ENCODE peak calls at places on chromosomes 4 and X, in four cellular contexts. M, K, W and Y are unnamed samples.

GRCh38 chrX:23616361-23616760 is 50.9 kb upstream of the PRDX4 start:
- DNase-seq in K (peak; percentile 34), W (peak; percentile 25), M (no peak), Y (peak; percentile 33)

GRCh38 chr4:7530932-7531639 is 96.4 kb upstream of the PSAPL1 start:
- DNase-seq in K (no peak), W (no peak), M (no peak), Y (no peak)

GRCh38 chr4:131370846-131371245 is 1778.2 kb upstream of the PCDH10 start:
- DNase-seq in M (no peak), K (no peak), W (no peak), Y (no peak)

GRCh38 chr4:127782025-127782274 is 172 bp upstream of the HSPA4L start:
- DNase-seq in M (peak; percentile 94), W (peak; percentile 85), K (peak; percentile 77), Y (peak; percentile 95)

GRCh38 chrX:80812176-80812575 is 2.5 kb upstream of the BRWD3 start:
- DNase-seq in K (no peak), M (no peak), W (peak; percentile 51), Y (no peak)

GRCh38 chr4:30605616-30606015 is 114.6 kb upstream of the PCDH7 start:
- DNase-seq in K (peak; percentile 51), W (no peak), M (no peak), Y (no peak)

GRCh38 chr4:36138221-36138620 is 106.1 kb downstream of the ARAP2 start:
- DNase-seq in M (no peak), W (no peak), K (peak; percentile 11), Y (no peak)

GRCh38 chr4:96193061-96193460 is 353.2 kb downstream of the PDHA2 start:
- DNase-seq in K (no peak), M (no peak), W (no peak), Y (no peak)

GRCh38 chr4:53076335-53076958 is 214.3 kb downstream of the RASL11B start:
- DNase-seq in W (no peak), K (no peak), M (no peak), Y (no peak)

GRCh38 chrX:147693511-147693910 is 218.2 kb upstream of the FMR1 start:
- DNase-seq in K (no peak), W (no peak), M (no peak), Y (no peak)

GRCh38 chr4:38842998-38843397 is 13.6 kb downstream of the TLR6 start:
- DNase-seq in M (no peak), W (no peak), K (no peak), Y (no peak)

GRCh38 chr4:6907658-6908191 is 1.9 kb upstream of the TBC1D14 start:
- DNase-seq in W (peak; percentile 32), M (peak; percentile 78), K (peak; percentile 36), Y (peak; percentile 67)

GRCh38 chrX:38514014-38514854 is 47.1 kb upstream of the TSPAN7 start:
- DNase-seq in W (no peak), K (no peak), M (no peak), Y (no peak)

GRCh38 chr4:31334086-31334910 is 614.1 kb downstream of the PCDH7 start:
- DNase-seq in K (no peak), W (no peak), M (no peak), Y (no peak)

GRCh38 chr4:51909236-51909703 is 66.3 kb downstream of the DCUN1D4 start:
- DNase-seq in K (no peak), M (no peak), W (peak; percentile 57), Y (no peak)

DNA sequence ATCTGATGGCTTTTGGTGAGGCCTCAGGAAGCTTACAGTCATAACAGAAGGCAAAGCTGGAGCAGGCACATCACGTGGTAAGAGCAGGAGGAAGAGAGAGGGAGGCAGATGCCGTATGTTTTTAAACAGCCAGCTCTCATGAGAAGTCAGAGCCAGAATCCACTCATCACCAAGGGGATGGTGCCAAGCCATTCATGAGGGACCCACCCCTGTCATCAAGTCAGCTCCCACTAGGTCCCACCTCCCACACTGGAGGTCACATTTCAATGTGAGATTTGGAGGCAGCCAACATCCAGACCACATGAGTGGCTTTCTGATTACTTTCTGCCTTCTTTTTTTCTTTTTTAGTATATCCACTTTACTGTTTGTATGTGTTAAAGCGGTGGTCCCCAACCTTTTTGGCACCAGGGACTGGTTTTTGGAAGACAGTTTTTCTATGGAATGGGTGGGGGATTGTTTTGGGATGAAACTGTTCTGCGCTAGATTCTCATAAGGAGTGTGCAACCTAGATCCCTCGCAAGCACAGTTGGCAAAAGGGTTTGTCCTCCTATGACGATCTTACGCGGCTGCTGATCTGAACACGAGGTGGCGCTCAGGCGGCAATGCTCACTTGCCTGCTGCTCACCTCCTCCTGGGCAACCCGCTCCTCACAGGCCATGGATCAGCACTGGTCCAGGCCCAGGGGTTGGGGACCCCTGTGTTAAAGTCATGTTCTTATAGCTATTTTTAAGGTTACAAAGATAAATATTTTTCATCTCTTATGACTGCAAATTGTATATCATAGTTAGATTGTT is 61.7 kb downstream of the SLIT2 start:
- DNase-seq in K (no peak), M (no peak), W (peak; percentile 29), Y (no peak)
- TF ChIP-seq CTCF in K (no peak), M (no peak), W (no peak), Y (no peak)

DNA sequence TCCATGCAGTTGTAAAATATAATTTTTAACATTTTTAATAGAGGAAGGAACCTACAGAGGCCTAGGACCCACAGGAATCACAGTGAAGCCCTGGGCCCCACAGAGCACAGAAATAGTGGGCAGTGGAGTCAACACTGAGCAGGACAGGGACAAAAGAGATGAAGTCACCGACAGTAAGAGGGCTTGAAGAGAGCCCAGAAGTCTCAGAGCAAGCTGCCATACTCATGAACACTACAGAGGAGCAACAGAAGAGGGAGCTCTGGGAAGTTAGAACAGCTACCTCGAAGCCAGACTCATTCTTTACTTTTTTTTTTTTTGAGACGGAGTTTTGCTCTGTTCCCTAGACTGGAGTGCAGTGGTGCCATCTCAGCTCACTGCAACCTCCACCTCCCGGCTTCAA is 149.3 kb upstream of the TENM3 start:
- DNase-seq in M (no peak), K (no peak), W (no peak), Y (no peak)
- TF ChIP-seq CTCF in M (no peak), K (no peak), W (no peak), Y (no peak)

GRCh38 chr4:146514651-146515379 is 6.9 kb downstream of the SLC10A7 start:
- DNase-seq in W (no peak), M (no peak), K (no peak), Y (no peak)
- TF ChIP-seq CTCF in W (no peak), M (no peak), K (no peak), Y (no peak)

GRCh38 chrX:137032841-137033773 is 688 bp downstream of the GPR101 start:
- DNase-seq in K (no peak), W (no peak), M (no peak), Y (peak; percentile 11)

GRCh38 chrX:137033774-137034507 is at the start of gene GPR101:
- DNase-seq in K (no peak), W (no peak), M (no peak), Y (no peak)

GRCh38 chrX:137031039-137031438 is 2.8 kb downstream of the GPR101 start:
- DNase-seq in W (no peak), K (no peak), M (no peak), Y (no peak)

GRCh38 chrX:137032378-137032694 is 1.5 kb downstream of the GPR101 start:
- DNase-seq in M (no peak), K (no peak), W (no peak), Y (no peak)

DNA sequence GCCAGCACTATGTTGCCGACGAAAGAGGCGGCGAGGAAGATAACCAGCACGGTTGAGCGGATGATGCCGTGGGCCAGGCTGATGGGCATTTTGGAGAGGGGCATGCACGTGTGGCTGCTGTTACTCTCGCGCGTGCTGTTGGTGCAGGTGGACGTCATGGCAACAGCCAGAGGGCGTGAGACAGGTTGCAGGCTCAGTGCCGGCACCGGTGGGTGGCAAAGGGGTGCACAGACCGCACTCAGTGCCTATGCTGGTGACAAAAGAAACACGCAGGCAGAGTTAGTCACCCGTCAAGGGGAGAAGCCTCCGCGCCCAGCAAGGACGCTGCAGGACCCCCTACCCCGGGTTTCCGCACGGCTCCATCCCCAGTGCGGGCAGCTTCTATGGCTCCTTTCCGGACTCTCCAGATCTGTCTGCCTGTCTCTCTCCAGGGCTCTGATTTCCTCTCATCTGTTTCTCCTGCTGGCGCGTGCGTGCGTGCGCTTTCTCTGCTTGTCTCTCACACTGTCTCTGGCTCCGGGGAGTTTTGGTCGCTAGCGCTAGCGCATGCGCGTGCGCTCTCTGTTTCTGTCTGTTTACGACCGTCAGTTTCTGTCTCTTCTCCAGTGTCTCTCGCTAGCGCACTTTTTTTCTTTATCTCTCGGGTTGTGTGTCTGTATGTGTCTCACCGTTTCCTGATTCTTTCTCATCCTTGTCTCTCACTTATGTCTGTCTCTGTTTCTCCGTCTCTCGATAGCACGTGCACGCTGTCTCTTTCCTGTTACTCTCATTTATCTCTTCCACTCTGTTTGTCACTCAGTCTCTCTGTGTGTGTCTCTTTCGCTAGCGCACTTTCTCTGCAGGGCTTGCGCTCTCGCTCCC is 2.0 kb downstream of the GPR101 start:
- DNase-seq in K (peak; percentile 44), M (no peak), W (peak; percentile 5), Y (peak; percentile 70)
- TF ChIP-seq CTCF in K (no peak), M (no peak), W (no peak), Y (no peak)